ENCODE peak calls at places on chromosomes 13 and 19, in five cellular contexts. One of them, this sample, is unnamed.

GRCh38 chr13:20136781-20137703 is 23.8 kb downstream of the GJA3 start:
- DNase-seq in fibroblast of the aortic adventitia: no peak
- DNase-seq in choroid plexus epithelial cell: peak; percentile 21
- DNase-seq in mesendoderm: peak; percentile 48
- DNase-seq in CD8-positive, alpha-beta memory T cell: peak; percentile 38
- DNase-seq in this sample: peak; percentile 78

GRCh38 chr19:40286674-40287421 is 1.7 kb upstream of the AKT2 start:
- DNase-seq in fibroblast of the aortic adventitia: no peak
- DNase-seq in choroid plexus epithelial cell: no peak
- DNase-seq in mesendoderm: no peak
- DNase-seq in CD8-positive, alpha-beta memory T cell: no peak
- DNase-seq in this sample: no peak

GRCh38 chr19:56096665-56097064 is 24.4 kb downstream of the ZNF787 start:
- DNase-seq in fibroblast of the aortic adventitia: no peak
- DNase-seq in choroid plexus epithelial cell: no peak
- DNase-seq in mesendoderm: no peak
- DNase-seq in CD8-positive, alpha-beta memory T cell: no peak
- DNase-seq in this sample: no peak

GRCh38 chr13:114032121-114032799 is 58.4 kb upstream of the C13orf46 start:
- DNase-seq in fibroblast of the aortic adventitia: peak; percentile 79
- DNase-seq in choroid plexus epithelial cell: peak; percentile 86
- DNase-seq in mesendoderm: peak; percentile 72
- DNase-seq in CD8-positive, alpha-beta memory T cell: no peak
- DNase-seq in this sample: no peak

GRCh38 chr19:4709440-4710280 is 14.0 kb downstream of the DPP9 start:
- DNase-seq in fibroblast of the aortic adventitia: no peak
- DNase-seq in choroid plexus epithelial cell: no peak
- DNase-seq in mesendoderm: no peak
- DNase-seq in CD8-positive, alpha-beta memory T cell: no peak
- DNase-seq in this sample: no peak

GRCh38 chr19:3123088-3123721 is 12.6 kb upstream of the GNA15 start:
- DNase-seq in fibroblast of the aortic adventitia: no peak
- DNase-seq in choroid plexus epithelial cell: no peak
- DNase-seq in mesendoderm: no peak
- DNase-seq in CD8-positive, alpha-beta memory T cell: no peak
- DNase-seq in this sample: no peak

GRCh38 chr13:51726446-51727185 is 77.3 kb downstream of the DHRS12 start:
- DNase-seq in fibroblast of the aortic adventitia: peak; percentile 95
- DNase-seq in choroid plexus epithelial cell: peak; percentile 79
- DNase-seq in mesendoderm: no peak
- DNase-seq in CD8-positive, alpha-beta memory T cell: no peak
- DNase-seq in this sample: no peak

GRCh38 chr13:98310485-98311199 is 133.6 kb upstream of the RNF113B start:
- DNase-seq in fibroblast of the aortic adventitia: no peak
- DNase-seq in choroid plexus epithelial cell: no peak
- DNase-seq in mesendoderm: no peak
- DNase-seq in CD8-positive, alpha-beta memory T cell: no peak
- DNase-seq in this sample: no peak

GRCh38 chr13:101210774-101211173 is 205.5 kb downstream of the NALCN start:
- DNase-seq in fibroblast of the aortic adventitia: no peak
- DNase-seq in choroid plexus epithelial cell: peak; percentile 28
- DNase-seq in mesendoderm: no peak
- DNase-seq in CD8-positive, alpha-beta memory T cell: no peak
- DNase-seq in this sample: no peak

GRCh38 chr19:3575949-3576673 is 3.4 kb downstream of the HMG20B start:
- DNase-seq in fibroblast of the aortic adventitia: no peak
- DNase-seq in choroid plexus epithelial cell: no peak
- DNase-seq in mesendoderm: no peak
- DNase-seq in CD8-positive, alpha-beta memory T cell: no peak
- DNase-seq in this sample: no peak

GRCh38 chr13:40058757-40059236 is 403.3 kb downstream of the COG6 start:
- DNase-seq in fibroblast of the aortic adventitia: no peak
- DNase-seq in choroid plexus epithelial cell: peak; percentile 89
- DNase-seq in mesendoderm: no peak
- DNase-seq in CD8-positive, alpha-beta memory T cell: no peak
- DNase-seq in this sample: no peak

GRCh38 chr13:52195052-52195837 is 35.8 kb upstream of the NEK3 start:
- DNase-seq in fibroblast of the aortic adventitia: peak; percentile 72
- DNase-seq in choroid plexus epithelial cell: peak; percentile 88
- DNase-seq in mesendoderm: peak; percentile 76
- DNase-seq in CD8-positive, alpha-beta memory T cell: peak; percentile 54
- DNase-seq in this sample: no peak

GRCh38 chr19:10115392-10116084 is 4.0 kb downstream of the P2RY11 start:
- DNase-seq in fibroblast of the aortic adventitia: no peak
- DNase-seq in choroid plexus epithelial cell: no peak
- DNase-seq in mesendoderm: no peak
- DNase-seq in CD8-positive, alpha-beta memory T cell: no peak
- DNase-seq in this sample: peak; percentile 37

GRCh38 chr19:57747472-57747807 is 825 bp downstream of the ZNF776 start:
- DNase-seq in fibroblast of the aortic adventitia: no peak
- DNase-seq in choroid plexus epithelial cell: no peak
- DNase-seq in mesendoderm: peak; percentile 40
- DNase-seq in CD8-positive, alpha-beta memory T cell: no peak
- DNase-seq in this sample: no peak

GRCh38 chr19:50202399-50202798 is 1.0 kb upstream of the MYH14 start:
- DNase-seq in fibroblast of the aortic adventitia: no peak
- DNase-seq in choroid plexus epithelial cell: no peak
- DNase-seq in mesendoderm: no peak
- DNase-seq in CD8-positive, alpha-beta memory T cell: no peak
- DNase-seq in this sample: no peak
- H3K4me3 ChIP-seq in fibroblast of the aortic adventitia: no peak overlapping the region
- H3K4me3 ChIP-seq in choroid plexus epithelial cell: no peak overlapping the region
- H3K4me3 ChIP-seq in mesendoderm: no peak overlapping the region
- H3K4me3 ChIP-seq in CD8-positive, alpha-beta memory T cell: no peak overlapping the region
- H3K4me3 ChIP-seq in this sample: no peak overlapping the region

GRCh38 chr13:30739646-30740642 is 4.6 kb downstream of the ALOX5AP start:
- DNase-seq in fibroblast of the aortic adventitia: peak; percentile 92
- DNase-seq in choroid plexus epithelial cell: peak; percentile 83
- DNase-seq in mesendoderm: peak; percentile 83
- DNase-seq in CD8-positive, alpha-beta memory T cell: peak; percentile 29
- DNase-seq in this sample: peak; percentile 38
- H3K4me3 ChIP-seq in fibroblast of the aortic adventitia: peak overlapping the region; percentile 31
- H3K4me3 ChIP-seq in choroid plexus epithelial cell: peak overlapping the region; percentile 9
- H3K4me3 ChIP-seq in mesendoderm: no peak overlapping the region
- H3K4me3 ChIP-seq in CD8-positive, alpha-beta memory T cell: peak overlapping the region; percentile 65
- H3K4me3 ChIP-seq in this sample: no peak overlapping the region

GRCh38 chr19:46862974-46863632 is 2.3 kb downstream of the ARHGAP35 start:
- DNase-seq in fibroblast of the aortic adventitia: no peak
- DNase-seq in choroid plexus epithelial cell: no peak
- DNase-seq in mesendoderm: peak; percentile 61
- DNase-seq in CD8-positive, alpha-beta memory T cell: no peak
- DNase-seq in this sample: no peak
- H3K4me3 ChIP-seq in fibroblast of the aortic adventitia: peak overlapping the region; percentile 88
- H3K4me3 ChIP-seq in choroid plexus epithelial cell: peak overlapping the region; percentile 88
- H3K4me3 ChIP-seq in mesendoderm: no peak overlapping the region
- H3K4me3 ChIP-seq in CD8-positive, alpha-beta memory T cell: peak overlapping the region; percentile 86
- H3K4me3 ChIP-seq in this sample: peak overlapping the region; percentile 65

GRCh38 chr13:65787087-65787486 is 1443.0 kb downstream of the PCDH9 start:
- DNase-seq in fibroblast of the aortic adventitia: peak; percentile 3
- DNase-seq in choroid plexus epithelial cell: no peak
- DNase-seq in mesendoderm: no peak
- DNase-seq in CD8-positive, alpha-beta memory T cell: no peak
- DNase-seq in this sample: no peak
- H3K4me3 ChIP-seq in fibroblast of the aortic adventitia: no peak overlapping the region
- H3K4me3 ChIP-seq in choroid plexus epithelial cell: no peak overlapping the region
- H3K4me3 ChIP-seq in mesendoderm: no peak overlapping the region
- H3K4me3 ChIP-seq in CD8-positive, alpha-beta memory T cell: no peak overlapping the region
- H3K4me3 ChIP-seq in this sample: no peak overlapping the region

GRCh38 chr19:6800991-6801396 is 28.5 kb downstream of the VAV1 start:
- DNase-seq in fibroblast of the aortic adventitia: peak; percentile 43
- DNase-seq in choroid plexus epithelial cell: peak; percentile 64
- DNase-seq in mesendoderm: peak; percentile 42
- DNase-seq in CD8-positive, alpha-beta memory T cell: no peak
- DNase-seq in this sample: no peak
- H3K4me3 ChIP-seq in fibroblast of the aortic adventitia: no peak overlapping the region
- H3K4me3 ChIP-seq in choroid plexus epithelial cell: no peak overlapping the region
- H3K4me3 ChIP-seq in mesendoderm: no peak overlapping the region
- H3K4me3 ChIP-seq in CD8-positive, alpha-beta memory T cell: peak overlapping the region; percentile 68
- H3K4me3 ChIP-seq in this sample: no peak overlapping the region

DNA sequence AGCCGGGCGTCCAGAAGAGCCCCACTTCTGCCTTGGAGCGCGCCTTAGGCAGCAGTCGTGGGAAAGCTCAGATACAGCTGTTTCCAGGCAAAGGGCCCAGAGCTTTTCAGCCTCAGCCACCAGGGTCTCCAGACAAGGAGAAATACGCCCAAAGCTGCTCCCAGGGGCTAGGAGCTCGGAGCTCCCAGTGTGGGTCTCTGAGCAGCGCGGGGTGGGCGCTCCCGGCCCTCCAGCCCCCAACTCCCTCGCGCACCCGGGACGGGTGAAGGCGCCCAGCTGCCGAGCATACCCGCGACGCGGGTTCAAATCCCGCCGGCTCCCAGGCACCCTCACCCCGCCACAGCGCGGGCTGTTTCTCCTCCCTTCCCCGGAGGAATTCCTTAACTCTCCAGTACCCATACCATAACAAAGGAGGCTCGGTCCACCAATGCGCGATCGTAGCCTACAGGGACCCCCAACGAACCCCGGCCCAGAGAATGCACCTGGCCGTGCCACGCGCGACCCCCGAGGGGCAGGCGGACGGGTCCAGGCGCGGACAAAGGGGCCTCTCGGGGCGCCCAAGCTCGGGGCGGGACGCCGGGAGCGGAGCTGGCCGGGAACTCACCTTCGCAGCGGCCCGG is 507 bp downstream of the COL4A1 start:
- DNase-seq in fibroblast of the aortic adventitia: peak; percentile 55
- DNase-seq in choroid plexus epithelial cell: peak; percentile 68
- DNase-seq in mesendoderm: peak; percentile 62
- DNase-seq in CD8-positive, alpha-beta memory T cell: no peak
- DNase-seq in this sample: no peak
- H3K4me3 ChIP-seq in fibroblast of the aortic adventitia: peak overlapping the region; percentile 74
- H3K4me3 ChIP-seq in choroid plexus epithelial cell: peak overlapping the region; percentile 68
- H3K4me3 ChIP-seq in mesendoderm: peak overlapping the region; percentile 63
- H3K4me3 ChIP-seq in CD8-positive, alpha-beta memory T cell: no peak overlapping the region
- H3K4me3 ChIP-seq in this sample: no peak overlapping the region

GRCh38 chr19:47498561-47498960 is 14.5 kb upstream of the KPTN start:
- DNase-seq in fibroblast of the aortic adventitia: no peak
- DNase-seq in choroid plexus epithelial cell: no peak
- DNase-seq in mesendoderm: no peak
- DNase-seq in CD8-positive, alpha-beta memory T cell: no peak
- DNase-seq in this sample: no peak
- H3K4me3 ChIP-seq in fibroblast of the aortic adventitia: no peak overlapping the region
- H3K4me3 ChIP-seq in choroid plexus epithelial cell: no peak overlapping the region
- H3K4me3 ChIP-seq in mesendoderm: no peak overlapping the region
- H3K4me3 ChIP-seq in CD8-positive, alpha-beta memory T cell: no peak overlapping the region
- H3K4me3 ChIP-seq in this sample: no peak overlapping the region

This sample was measured in HAP-1.